ENCODE peak calls at places on chromosomes 6 and 20, in nine cellular contexts. One of them, this sample, is unnamed.

GRCh38 chr6:141105481-141105880 is 1027.2 kb upstream of the GJE1 start:
- DNase-seq in HCT116: no peak
- DNase-seq in neural progenitor cell: peak; percentile 93
- DNase-seq in spleen: no peak
- DNase-seq in aorta: no peak
- DNase-seq in lower lobe of right lung: no peak
- DNase-seq in heart left ventricle: no peak
- DNase-seq in hepatocyte: no peak
- DNase-seq in lung: no peak
- DNase-seq in this sample: no peak

GRCh38 chr20:39910536-39910935 is 778.5 kb downstream of the MAFB start:
- DNase-seq in spleen: peak; percentile 69
- DNase-seq in aorta: no peak
- DNase-seq in neural progenitor cell: no peak
- DNase-seq in lower lobe of right lung: peak; percentile 43
- DNase-seq in HCT116: no peak
- DNase-seq in lung: no peak
- DNase-seq in heart left ventricle: peak; percentile 29
- DNase-seq in hepatocyte: no peak
- DNase-seq in this sample: no peak

GRCh38 chr20:8782804-8783203 is 286.1 kb upstream of the PLCB4 start:
- DNase-seq in hepatocyte: no peak
- DNase-seq in lower lobe of right lung: no peak
- DNase-seq in lung: no peak
- DNase-seq in HCT116: no peak
- DNase-seq in spleen: no peak
- DNase-seq in heart left ventricle: no peak
- DNase-seq in neural progenitor cell: no peak
- DNase-seq in aorta: no peak
- DNase-seq in this sample: no peak

GRCh38 chr6:51025082-51025777 is 206.6 kb downstream of the TFAP2B start:
- DNase-seq in spleen: no peak
- DNase-seq in hepatocyte: no peak
- DNase-seq in heart left ventricle: no peak
- DNase-seq in lung: no peak
- DNase-seq in neural progenitor cell: no peak
- DNase-seq in HCT116: no peak
- DNase-seq in aorta: no peak
- DNase-seq in lower lobe of right lung: no peak
- DNase-seq in this sample: no peak

GRCh38 chr20:56463428-56463827 is 5.0 kb upstream of the RTF2 start:
- DNase-seq in neural progenitor cell: no peak
- DNase-seq in lung: no peak
- DNase-seq in aorta: no peak
- DNase-seq in hepatocyte: no peak
- DNase-seq in lower lobe of right lung: no peak
- DNase-seq in spleen: no peak
- DNase-seq in HCT116: no peak
- DNase-seq in heart left ventricle: no peak
- DNase-seq in this sample: no peak

GRCh38 chr6:138454976-138455706 is 44.2 kb downstream of the NHSL1 start:
- DNase-seq in aorta: no peak
- DNase-seq in heart left ventricle: peak; percentile 40
- DNase-seq in lower lobe of right lung: peak; percentile 82
- DNase-seq in hepatocyte: no peak
- DNase-seq in spleen: no peak
- DNase-seq in lung: no peak
- DNase-seq in neural progenitor cell: no peak
- DNase-seq in HCT116: peak; percentile 58
- DNase-seq in this sample: peak; percentile 53

GRCh38 chr20:34675561-34675960 is 1.3 kb downstream of the PIGU start:
- DNase-seq in lower lobe of right lung: no peak
- DNase-seq in HCT116: no peak
- DNase-seq in hepatocyte: no peak
- DNase-seq in neural progenitor cell: no peak
- DNase-seq in aorta: no peak
- DNase-seq in spleen: no peak
- DNase-seq in lung: no peak
- DNase-seq in heart left ventricle: no peak
- DNase-seq in this sample: no peak

GRCh38 chr6:2225422-2226392 is 19.7 kb downstream of the GMDS start:
- DNase-seq in HCT116: no peak
- DNase-seq in lung: no peak
- DNase-seq in aorta: no peak
- DNase-seq in hepatocyte: peak; percentile 28
- DNase-seq in lower lobe of right lung: no peak
- DNase-seq in spleen: no peak
- DNase-seq in neural progenitor cell: no peak
- DNase-seq in heart left ventricle: no peak
- DNase-seq in this sample: no peak

GRCh38 chr6:144741659-144742058 is 456.5 kb downstream of the UTRN start:
- DNase-seq in HCT116: no peak
- DNase-seq in hepatocyte: no peak
- DNase-seq in neural progenitor cell: no peak
- DNase-seq in lung: no peak
- DNase-seq in aorta: no peak
- DNase-seq in heart left ventricle: no peak
- DNase-seq in spleen: no peak
- DNase-seq in lower lobe of right lung: no peak
- DNase-seq in this sample: no peak

GRCh38 chr6:115935361-115935760 is 125.3 kb downstream of the FRK start:
- DNase-seq in lung: no peak
- DNase-seq in aorta: no peak
- DNase-seq in spleen: no peak
- DNase-seq in hepatocyte: no peak
- DNase-seq in HCT116: no peak
- DNase-seq in lower lobe of right lung: no peak
- DNase-seq in heart left ventricle: no peak
- DNase-seq in neural progenitor cell: no peak
- DNase-seq in this sample: no peak

GRCh38 chr6:13708679-13709261 is 2.9 kb downstream of the RANBP9 start:
- DNase-seq in lower lobe of right lung: no peak
- DNase-seq in hepatocyte: no peak
- DNase-seq in aorta: no peak
- DNase-seq in spleen: no peak
- DNase-seq in neural progenitor cell: no peak
- DNase-seq in lung: no peak
- DNase-seq in HCT116: no peak
- DNase-seq in heart left ventricle: no peak
- DNase-seq in this sample: no peak

GRCh38 chr6:41120058-41120457 is 34.1 kb downstream of the TREML1 start:
- DNase-seq in HCT116: no peak
- DNase-seq in spleen: no peak
- DNase-seq in hepatocyte: no peak
- DNase-seq in heart left ventricle: no peak
- DNase-seq in lower lobe of right lung: no peak
- DNase-seq in aorta: no peak
- DNase-seq in lung: no peak
- DNase-seq in neural progenitor cell: no peak
- DNase-seq in this sample: no peak

GRCh38 chr6:119156742-119157494 is 78.5 kb upstream of the FAM184A start:
- DNase-seq in aorta: no peak
- DNase-seq in spleen: no peak
- DNase-seq in lower lobe of right lung: no peak
- DNase-seq in HCT116: no peak
- DNase-seq in heart left ventricle: no peak
- DNase-seq in hepatocyte: no peak
- DNase-seq in lung: no peak
- DNase-seq in neural progenitor cell: no peak
- DNase-seq in this sample: no peak

GRCh38 chr6:154498340-154498934 is 12.0 kb downstream of the CNKSR3 start:
- DNase-seq in lung: no peak
- DNase-seq in HCT116: no peak
- DNase-seq in lower lobe of right lung: no peak
- DNase-seq in aorta: no peak
- DNase-seq in heart left ventricle: no peak
- DNase-seq in hepatocyte: no peak
- DNase-seq in neural progenitor cell: no peak
- DNase-seq in spleen: no peak
- DNase-seq in this sample: no peak

GRCh38 chr20:50130995-50131394 is 18.0 kb upstream of the UBE2V1 start:
- DNase-seq in heart left ventricle: peak; percentile 59
- DNase-seq in lower lobe of right lung: no peak
- DNase-seq in aorta: no peak
- DNase-seq in spleen: no peak
- DNase-seq in hepatocyte: no peak
- DNase-seq in HCT116: no peak
- DNase-seq in neural progenitor cell: no peak
- DNase-seq in lung: no peak
- DNase-seq in this sample: no peak

GRCh38 chr20:43863821-43864544 is 50.7 kb upstream of the TOX2 start:
- DNase-seq in spleen: no peak
- DNase-seq in HCT116: no peak
- DNase-seq in lower lobe of right lung: no peak
- DNase-seq in heart left ventricle: no peak
- DNase-seq in hepatocyte: no peak
- DNase-seq in lung: no peak
- DNase-seq in aorta: no peak
- DNase-seq in neural progenitor cell: no peak
- DNase-seq in this sample: no peak

DNA sequence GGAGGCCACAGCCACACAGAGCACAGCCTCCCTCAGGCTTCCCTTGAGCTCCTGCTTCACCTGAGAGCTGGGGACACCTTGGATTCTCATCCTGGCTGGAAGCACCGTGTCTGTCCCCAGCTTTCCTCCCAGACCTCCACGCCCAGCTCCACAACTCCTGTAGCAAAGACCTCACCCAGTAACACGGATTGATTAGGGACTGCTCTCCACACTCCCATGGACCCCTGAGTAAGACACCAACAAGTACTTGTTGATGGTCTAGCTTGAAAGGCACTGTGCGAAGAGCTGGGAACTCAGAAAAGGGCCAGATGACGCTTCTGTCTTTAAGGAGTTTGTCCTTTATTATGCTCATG is 109.6 kb downstream of the DLL1 start:
- DNase-seq in heart left ventricle: no peak
- DNase-seq in lower lobe of right lung: no peak
- DNase-seq in neural progenitor cell: no peak
- DNase-seq in HCT116: no peak
- DNase-seq in hepatocyte: no peak
- DNase-seq in aorta: no peak
- DNase-seq in lung: no peak
- DNase-seq in spleen: no peak
- DNase-seq in this sample: no peak
- H3K9me3 ChIP-seq in heart left ventricle: no peaks in the 10 kb centered on the region
- H3K9me3 ChIP-seq in lower lobe of right lung: no peaks in the 10 kb centered on the region
- H3K9me3 ChIP-seq in neural progenitor cell: no peaks in the 10 kb centered on the region
- H3K9me3 ChIP-seq in HCT116: no peaks in the 10 kb centered on the region
- H3K9me3 ChIP-seq in hepatocyte: no peaks in the 10 kb centered on the region
- H3K9me3 ChIP-seq in aorta: no peaks in the 10 kb centered on the region
- H3K9me3 ChIP-seq in lung: no peaks in the 10 kb centered on the region
- H3K9me3 ChIP-seq in spleen: no peaks in the 10 kb centered on the region
- H3K9me3 ChIP-seq in this sample: no peaks in the 10 kb centered on the region

DNA sequence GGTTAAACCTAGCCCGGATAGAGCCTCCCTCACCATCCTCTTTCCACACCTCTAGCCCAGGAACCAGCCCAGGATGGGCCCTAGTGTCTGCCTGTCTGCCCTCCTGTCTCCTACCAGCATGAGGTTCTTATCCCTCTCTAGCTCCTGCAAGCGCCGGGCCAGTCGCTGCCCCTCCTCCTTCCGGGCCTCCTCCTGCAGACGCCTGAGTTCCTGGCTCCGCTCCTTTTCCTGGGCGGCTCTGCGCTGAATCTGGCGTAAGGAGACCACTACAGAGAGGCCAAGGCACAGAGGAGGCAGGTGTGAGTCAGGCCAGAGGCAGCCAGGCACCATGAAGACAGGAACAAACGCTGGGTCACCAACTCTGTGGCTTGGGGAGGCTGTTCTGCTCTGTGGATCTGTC is 4.3 kb upstream of the PSORS1C2 start:
- DNase-seq in neural progenitor cell: peak; percentile 70
- DNase-seq in HCT116: no peak
- DNase-seq in heart left ventricle: peak; percentile 50
- DNase-seq in lung: no peak
- DNase-seq in hepatocyte: peak; percentile 60
- DNase-seq in lower lobe of right lung: no peak
- DNase-seq in spleen: no peak
- DNase-seq in aorta: peak; percentile 89
- DNase-seq in this sample: no peak
- H3K9me3 ChIP-seq in neural progenitor cell: no peaks in the 10 kb centered on the region
- H3K9me3 ChIP-seq in HCT116: no peaks in the 10 kb centered on the region
- H3K9me3 ChIP-seq in heart left ventricle: no peaks in the 10 kb centered on the region
- H3K9me3 ChIP-seq in lung: no peaks in the 10 kb centered on the region
- H3K9me3 ChIP-seq in hepatocyte: no peaks in the 10 kb centered on the region
- H3K9me3 ChIP-seq in lower lobe of right lung: no peaks in the 10 kb centered on the region
- H3K9me3 ChIP-seq in spleen: no peaks in the 10 kb centered on the region
- H3K9me3 ChIP-seq in aorta: no peaks in the 10 kb centered on the region
- H3K9me3 ChIP-seq in this sample: no peaks in the 10 kb centered on the region

GRCh38 chr20:31239139-31239538 is 18.3 kb upstream of the DEFB115 start:
- DNase-seq in lung: no peak
- DNase-seq in spleen: no peak
- DNase-seq in lower lobe of right lung: no peak
- DNase-seq in aorta: no peak
- DNase-seq in HCT116: no peak
- DNase-seq in neural progenitor cell: no peak
- DNase-seq in hepatocyte: no peak
- DNase-seq in heart left ventricle: no peak
- DNase-seq in this sample: no peak

GRCh38 chr20:31236953-31237352 is 20.5 kb upstream of the DEFB115 start:
- DNase-seq in lower lobe of right lung: no peak
- DNase-seq in heart left ventricle: no peak
- DNase-seq in hepatocyte: no peak
- DNase-seq in neural progenitor cell: no peak
- DNase-seq in lung: no peak
- DNase-seq in aorta: no peak
- DNase-seq in HCT116: no peak
- DNase-seq in spleen: no peak
- DNase-seq in this sample: no peak

GRCh38 chr20:31237763-31238162 is 19.7 kb upstream of the DEFB115 start:
- DNase-seq in aorta: no peak
- DNase-seq in lower lobe of right lung: no peak
- DNase-seq in heart left ventricle: no peak
- DNase-seq in lung: no peak
- DNase-seq in neural progenitor cell: no peak
- DNase-seq in HCT116: no peak
- DNase-seq in hepatocyte: no peak
- DNase-seq in spleen: no peak
- DNase-seq in this sample: no peak
- H3K9me3 ChIP-seq in aorta: peaks cover 6% of the 10 kb centered on the region
- H3K9me3 ChIP-seq in lower lobe of right lung: peaks cover 89% of the 10 kb centered on the region
- H3K9me3 ChIP-seq in heart left ventricle: peaks cover 6% of the 10 kb centered on the region
- H3K9me3 ChIP-seq in lung: peaks cover 11% of the 10 kb centered on the region
- H3K9me3 ChIP-seq in neural progenitor cell: peaks cover 81% of the 10 kb centered on the region
- H3K9me3 ChIP-seq in HCT116: peaks cover 97% of the 10 kb centered on the region
- H3K9me3 ChIP-seq in hepatocyte: peaks cover 59% of the 10 kb centered on the region
- H3K9me3 ChIP-seq in spleen: peaks cover 85% of the 10 kb centered on the region
- H3K9me3 ChIP-seq in this sample: peaks cover 24% of the 10 kb centered on the region

DNA sequence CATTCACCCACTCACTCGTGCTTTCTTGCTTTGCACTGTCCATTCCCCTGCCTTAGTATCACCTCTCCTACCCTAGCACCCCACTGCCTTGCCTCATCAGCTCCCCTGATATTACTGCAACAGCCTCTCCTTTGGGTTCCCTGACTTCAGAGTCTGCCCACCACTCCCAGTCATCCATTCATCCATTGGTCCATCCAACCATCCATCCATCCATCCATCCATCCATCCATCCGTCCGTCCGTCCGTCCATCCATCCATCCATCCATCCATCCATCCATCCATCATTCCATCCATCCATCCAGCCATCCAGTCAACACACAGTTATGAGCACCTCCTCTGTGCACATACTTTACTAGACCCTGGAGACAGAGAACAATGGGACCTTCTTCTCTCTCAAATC is 22.9 kb upstream of the FAM83D start:
- DNase-seq in aorta: peak; percentile 9
- DNase-seq in lung: no peak
- DNase-seq in hepatocyte: no peak
- DNase-seq in lower lobe of right lung: no peak
- DNase-seq in spleen: peak; percentile 7
- DNase-seq in heart left ventricle: no peak
- DNase-seq in HCT116: no peak
- DNase-seq in neural progenitor cell: no peak
- DNase-seq in this sample: no peak
- H3K9me3 ChIP-seq in aorta: peaks cover 4% of the 10 kb centered on the region
- H3K9me3 ChIP-seq in lung: peaks cover 6% of the 10 kb centered on the region
- H3K9me3 ChIP-seq in hepatocyte: no peaks in the 10 kb centered on the region
- H3K9me3 ChIP-seq in lower lobe of right lung: peaks cover 3% of the 10 kb centered on the region
- H3K9me3 ChIP-seq in spleen: peaks cover 8% of the 10 kb centered on the region
- H3K9me3 ChIP-seq in heart left ventricle: no peaks in the 10 kb centered on the region
- H3K9me3 ChIP-seq in HCT116: no peaks in the 10 kb centered on the region
- H3K9me3 ChIP-seq in neural progenitor cell: no peaks in the 10 kb centered on the region
- H3K9me3 ChIP-seq in this sample: no peaks in the 10 kb centered on the region